ENCODE peak calls at places on chromosomes 13 and 19, in eight cellular contexts. W, F, G, L, N, T, V and X are unnamed samples.

GRCh38 chr13:71624641-71625040 is 242.4 kb downstream of the DACH1 start:
- DNase-seq in W (no peak), F (no peak), G (no peak), L (no peak), N (no peak), T (no peak), V (no peak), X (no peak)

GRCh38 chr19:34336781-34337271 is 28.2 kb upstream of the GPI start:
- DNase-seq in W (peak), F (peak), G (no peak), L (peak), N (peak), T (no peak), V (peak), X (peak)

GRCh38 chr19:38252935-38253691 is 3.1 kb downstream of the PPP1R14A start:
- DNase-seq in W (peak), F (peak), G (peak), L (no peak), N (no peak), T (peak), V (no peak), X (no peak)

GRCh38 chr13:29465741-29466293 is 129.7 kb downstream of the SLC7A1 start:
- DNase-seq in W (peak), F (no peak), G (peak), L (no peak), N (peak), T (peak), V (peak), X (no peak)

GRCh38 chr19:51246153-51246552 is 4.7 kb upstream of the SIGLECL1 start:
- DNase-seq in W (no peak), F (no peak), G (no peak), L (peak), N (peak), T (no peak), V (no peak), X (peak)

GRCh38 chr13:20356437-20356836 is 124.3 kb upstream of the GJB6 start:
- DNase-seq in W (no peak), F (peak), G (no peak), L (no peak), N (no peak), T (no peak), V (no peak), X (no peak)

GRCh38 chr19:29467824-29468401 is 57.9 kb upstream of the VSTM2B start:
- DNase-seq in W (no peak), F (peak), G (no peak), L (no peak), N (peak), T (no peak), V (peak), X (no peak)

GRCh38 chr13:73683746-73684145 is 450.5 kb downstream of the KLF12 start:
- DNase-seq in W (no peak), F (no peak), G (no peak), L (no peak), N (no peak), T (no peak), V (no peak), X (no peak)

GRCh38 chr19:53196777-53197396 is 3.7 kb upstream of the ZNF665 start:
- DNase-seq in W (peak), F (peak), G (peak), L (peak), N (peak), T (peak), V (no peak), X (peak)

GRCh38 chr19:35856546-35857149 is at the start of gene KIRREL2:
- DNase-seq in W (no peak), F (peak), G (no peak), L (no peak), N (no peak), T (no peak), V (no peak), X (peak)

GRCh38 chr13:85108356-85108755 is 690.9 kb downstream of the SLITRK6 start:
- DNase-seq in W (no peak), F (no peak), G (no peak), L (no peak), N (no peak), T (no peak), V (no peak), X (no peak)

GRCh38 chr13:94716016-94716415 is 3.7 kb upstream of the SOX21 start:
- DNase-seq in W (no peak), F (no peak), G (no peak), L (no peak), N (no peak), T (no peak), V (no peak), X (no peak)
- TF ChIP-seq CTCF in W (peak), F (peak), G (no peak), L (no peak), N (peak), T (no peak), V (peak), X (no peak)

GRCh38 chr19:58085348-58085875 is 12.6 kb downstream of the ZSCAN18 start:
- DNase-seq in W (no peak), F (no peak), G (no peak), L (no peak), N (no peak), T (no peak), V (no peak), X (no peak)

GRCh38 chr19:58088521-58089052 is 9.4 kb downstream of the ZSCAN18 start:
- DNase-seq in W (no peak), F (no peak), G (no peak), L (no peak), N (no peak), T (no peak), V (no peak), X (no peak)

GRCh38 chr19:58086825-58087710 is 11.0 kb downstream of the ZSCAN18 start:
- DNase-seq in W (no peak), F (no peak), G (no peak), L (no peak), N (no peak), T (no peak), V (no peak), X (no peak)

GRCh38 chr19:58079792-58080191 is 18.2 kb downstream of the ZSCAN18 start:
- DNase-seq in W (no peak), F (no peak), G (no peak), L (no peak), N (no peak), T (no peak), V (no peak), X (no peak)

DNA sequence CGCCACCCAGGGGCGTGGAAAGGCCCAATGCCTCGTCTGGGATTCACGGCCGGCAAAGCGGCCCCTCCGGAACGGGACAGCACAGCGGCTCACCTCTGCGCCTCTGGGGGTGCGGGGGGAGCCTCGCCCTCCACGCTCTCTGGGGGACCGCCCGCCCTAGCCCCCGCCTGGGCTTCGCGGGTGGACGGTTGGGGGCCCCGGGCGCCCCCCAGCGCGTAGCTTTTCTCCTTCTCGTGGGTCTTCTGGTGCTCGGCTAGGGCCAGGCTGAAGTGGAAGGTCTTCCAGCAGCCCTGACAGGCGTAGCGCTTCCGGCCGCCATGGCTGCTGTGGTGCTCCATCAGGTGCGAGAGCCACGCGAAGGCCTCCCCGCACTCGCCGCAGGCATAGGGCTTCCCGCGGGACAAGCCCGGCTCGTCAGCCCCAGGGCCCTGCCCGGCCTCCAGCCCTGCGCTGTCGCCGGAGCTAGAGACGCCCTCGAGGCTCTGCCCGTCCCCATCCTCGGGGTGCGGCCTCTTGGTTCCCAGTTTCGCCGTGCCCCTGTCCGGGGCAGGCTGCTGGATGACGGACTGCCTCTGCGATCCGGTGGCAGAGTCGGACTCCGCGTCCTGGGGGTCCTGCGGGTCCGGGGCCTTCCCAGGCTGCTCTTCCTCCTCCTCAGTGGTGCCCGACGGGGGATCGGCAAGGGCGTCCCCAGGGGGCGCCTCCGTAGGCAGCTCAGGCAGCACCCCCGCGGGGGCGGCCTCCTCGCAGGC is 13.3 kb downstream of the ZSCAN18 start:
- DNase-seq in W (no peak), F (no peak), G (no peak), L (no peak), N (no peak), T (no peak), V (no peak), X (no peak)
- TF ChIP-seq CTCF in W (no peak), F (no peak), G (no peak), L (no peak), N (no peak), T (no peak), V (no peak), X (no peak)

DNA sequence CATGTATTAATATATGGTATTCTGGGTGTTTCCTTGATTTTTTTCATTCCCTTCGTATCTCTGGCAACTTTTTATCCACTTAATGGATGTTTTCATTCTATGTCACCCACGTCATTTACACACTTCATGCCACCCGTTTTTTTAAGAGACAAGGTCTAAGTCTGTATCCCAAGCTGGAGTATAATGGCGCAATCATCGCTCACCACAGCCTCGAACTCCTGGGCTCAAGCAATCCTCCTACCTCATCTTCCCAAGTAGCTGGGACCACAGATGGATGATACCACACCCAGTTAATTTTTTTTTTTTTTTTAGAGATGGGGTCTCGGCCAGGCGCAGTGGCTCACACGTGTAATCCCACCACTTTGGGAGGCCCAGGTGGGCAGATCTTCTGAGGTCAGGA is 3.4 kb upstream of the VASP start:
- DNase-seq in W (no peak), F (no peak), G (no peak), L (no peak), N (no peak), T (no peak), V (no peak), X (no peak)
- TF ChIP-seq CTCF in W (no peak), F (no peak), G (no peak), L (no peak), N (no peak), T (no peak), V (no peak), X (no peak)

DNA sequence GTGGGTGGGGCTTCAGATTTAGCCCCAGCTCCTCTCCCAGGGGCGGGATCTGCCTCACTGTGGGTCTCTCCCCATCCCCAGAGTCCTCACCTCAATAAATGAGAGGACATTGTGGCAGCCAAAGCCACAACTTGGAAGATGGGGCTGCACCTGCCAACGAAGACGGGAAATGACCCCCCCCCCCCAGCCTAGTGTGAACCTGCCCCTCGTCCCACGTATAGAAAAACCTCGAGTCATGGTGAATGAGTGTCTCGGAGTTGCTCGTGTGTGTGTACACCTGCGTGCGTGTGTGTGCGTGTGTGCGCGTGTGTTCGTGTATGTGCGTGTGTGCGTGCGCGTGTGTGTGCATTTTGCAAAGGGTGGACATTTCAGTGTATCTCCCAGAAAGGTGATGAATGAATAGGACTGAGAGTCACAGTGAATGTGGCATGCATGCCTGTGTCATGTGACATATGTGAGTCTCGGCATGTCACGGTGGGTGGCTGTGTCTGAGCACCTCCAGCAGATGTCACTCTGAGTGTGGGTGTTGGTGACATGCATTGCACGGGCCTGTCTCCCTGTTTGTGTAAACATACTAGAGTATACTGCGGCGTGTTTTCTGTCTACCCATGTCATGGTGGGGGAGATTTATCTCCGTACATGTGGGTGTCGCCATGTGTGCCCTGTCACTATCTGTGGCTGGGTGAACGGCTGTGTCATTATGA is 1.5 kb upstream of the TRAPPC5 start:
- DNase-seq in W (no peak), F (no peak), G (no peak), L (peak), N (no peak), T (no peak), V (no peak), X (no peak)
- TF ChIP-seq CTCF in W (no peak), F (no peak), G (no peak), L (peak), N (no peak), T (no peak), V (no peak), X (no peak)

GRCh38 chr13:112575680-112576079 is 12.3 kb downstream of the TUBGCP3 start:
- DNase-seq in W (peak), F (no peak), G (no peak), L (no peak), N (peak), T (no peak), V (peak), X (no peak)
- TF ChIP-seq CTCF in W (no peak), F (no peak), G (no peak), L (no peak), N (no peak), T (no peak), V (peak), X (no peak)

GRCh38 chr13:70333752-70334151 is 225.5 kb upstream of the KLHL1 start:
- DNase-seq in W (no peak), F (no peak), G (no peak), L (no peak), N (no peak), T (no peak), V (no peak), X (no peak)

GRCh38 chr13:70339738-70340137 is 231.5 kb upstream of the KLHL1 start:
- DNase-seq in W (no peak), F (peak), G (no peak), L (no peak), N (no peak), T (no peak), V (no peak), X (peak)

DNA sequence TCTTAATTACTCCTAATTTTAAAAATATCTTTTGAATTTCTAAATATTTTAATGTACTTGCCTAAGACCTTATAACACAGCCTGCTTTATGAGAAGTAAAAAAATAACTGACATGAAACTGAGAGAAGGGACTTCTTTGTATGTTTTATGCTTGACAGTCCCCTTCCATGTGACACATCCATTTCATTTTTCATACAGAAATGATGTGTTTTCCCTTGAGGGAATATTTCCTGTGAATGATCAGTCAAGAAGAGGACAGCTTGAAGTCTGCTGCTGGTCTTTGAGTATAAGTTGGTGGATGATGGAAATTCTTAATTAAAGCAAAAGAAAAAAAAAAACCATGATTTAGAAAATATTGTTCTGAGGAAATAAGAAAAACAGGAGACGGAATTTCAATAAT is 230.4 kb upstream of the KLHL1 start:
- DNase-seq in W (no peak), F (no peak), G (no peak), L (no peak), N (no peak), T (no peak), V (no peak), X (no peak)
- TF ChIP-seq CTCF in W (no peak), F (no peak), G (no peak), L (no peak), N (no peak), T (no peak), V (no peak), X (no peak)

GRCh38 chr13:108218044-108218974 is at the start of gene ABHD13:
- DNase-seq in W (peak), F (peak), G (peak), L (peak), N (peak), T (peak), V (peak), X (peak)
- TF ChIP-seq CTCF in W (no peak), F (no peak), G (peak), L (no peak), N (no peak), T (no peak), V (no peak), X (no peak)

DNA sequence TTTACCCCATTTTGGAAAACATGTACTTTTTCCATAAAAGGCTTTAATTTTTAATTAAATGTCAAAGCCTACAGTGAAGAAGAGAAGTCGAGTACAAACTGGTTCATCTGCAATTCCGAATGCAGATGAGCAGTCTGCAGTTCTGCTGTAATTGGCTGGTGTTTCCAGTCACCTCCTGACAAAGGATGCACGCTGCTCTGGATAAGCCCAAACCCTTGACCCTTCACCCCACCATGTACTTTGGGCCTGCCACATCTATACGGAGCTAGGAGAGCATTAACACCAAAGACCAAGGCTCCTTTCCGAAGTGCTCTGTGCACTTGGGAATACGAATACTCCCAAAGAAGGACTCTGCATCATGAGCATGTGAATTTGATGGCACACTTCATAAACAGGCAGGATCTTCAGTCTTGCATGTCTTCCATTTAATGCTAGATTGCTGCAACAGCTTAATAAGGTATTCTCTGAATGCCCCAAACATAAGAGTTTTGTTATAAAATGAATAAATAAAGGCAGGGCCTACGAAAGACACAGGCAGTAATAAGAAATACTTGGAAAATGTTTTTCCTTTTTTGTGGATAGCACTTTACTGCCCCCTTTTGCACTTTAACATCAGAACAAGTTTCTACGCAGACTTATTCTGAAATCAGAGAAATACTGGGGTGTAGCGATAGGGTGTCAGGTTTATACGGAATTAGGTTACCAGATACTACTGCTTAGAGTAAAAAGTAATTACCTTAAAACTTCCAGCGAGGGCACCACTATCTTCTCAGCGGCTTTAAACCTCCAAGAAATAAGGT is 15.1 kb downstream of the EFNB2 start:
- DNase-seq in W (peak), F (no peak), G (no peak), L (no peak), N (peak), T (no peak), V (no peak), X (no peak)
- TF ChIP-seq CTCF in W (peak), F (no peak), G (peak), L (no peak), N (peak), T (peak), V (peak), X (no peak)